ENCODE peak calls at places on chromosomes 7 and 10, in ten cellular contexts. One of them, this sample, is unnamed.

GRCh38 chr7:112510032-112510742 is 29.4 kb downstream of the LSMEM1 start:
- DNase-seq in effector memory CD4-positive, alpha-beta T cell: no peak
- DNase-seq in IMR-90: peak; percentile 80
- DNase-seq in breast epithelium: no peak
- DNase-seq in heart left ventricle: no peak
- DNase-seq in Karpas-422: no peak
- DNase-seq in fibroblast of pulmonary artery: peak; percentile 66
- DNase-seq in astrocyte of the spinal cord: peak; percentile 79
- DNase-seq in cardiac muscle cell: no peak
- DNase-seq in adrenal gland: no peak
- DNase-seq in this sample: peak; percentile 60

GRCh38 chr10:86290933-86291615 is 75.5 kb downstream of the GRID1 start:
- DNase-seq in heart left ventricle: no peak
- DNase-seq in cardiac muscle cell: no peak
- DNase-seq in IMR-90: no peak
- DNase-seq in Karpas-422: no peak
- DNase-seq in adrenal gland: no peak
- DNase-seq in astrocyte of the spinal cord: no peak
- DNase-seq in breast epithelium: peak; percentile 1
- DNase-seq in effector memory CD4-positive, alpha-beta T cell: no peak
- DNase-seq in fibroblast of pulmonary artery: no peak
- DNase-seq in this sample: no peak

GRCh38 chr7:114818501-114818900 is 103.4 kb upstream of the MDFIC start:
- DNase-seq in fibroblast of pulmonary artery: peak; percentile 52
- DNase-seq in effector memory CD4-positive, alpha-beta T cell: no peak
- DNase-seq in Karpas-422: no peak
- DNase-seq in IMR-90: peak; percentile 70
- DNase-seq in adrenal gland: no peak
- DNase-seq in cardiac muscle cell: no peak
- DNase-seq in astrocyte of the spinal cord: peak; percentile 71
- DNase-seq in heart left ventricle: no peak
- DNase-seq in breast epithelium: no peak
- DNase-seq in this sample: peak; percentile 46

GRCh38 chr10:119253433-119254174 is 46.2 kb downstream of the GRK5 start:
- DNase-seq in heart left ventricle: peak; percentile 84
- DNase-seq in Karpas-422: no peak
- DNase-seq in breast epithelium: peak; percentile 55
- DNase-seq in cardiac muscle cell: no peak
- DNase-seq in IMR-90: peak; percentile 96
- DNase-seq in adrenal gland: peak; percentile 88
- DNase-seq in effector memory CD4-positive, alpha-beta T cell: no peak
- DNase-seq in fibroblast of pulmonary artery: peak; percentile 92
- DNase-seq in astrocyte of the spinal cord: peak; percentile 97
- DNase-seq in this sample: peak; percentile 95

GRCh38 chr10:74190494-74190893 is 39.5 kb downstream of the ADK start:
- DNase-seq in breast epithelium: no peak
- DNase-seq in heart left ventricle: no peak
- DNase-seq in fibroblast of pulmonary artery: no peak
- DNase-seq in adrenal gland: no peak
- DNase-seq in Karpas-422: no peak
- DNase-seq in IMR-90: peak; percentile 4
- DNase-seq in astrocyte of the spinal cord: no peak
- DNase-seq in effector memory CD4-positive, alpha-beta T cell: no peak
- DNase-seq in cardiac muscle cell: no peak
- DNase-seq in this sample: no peak

GRCh38 chr10:110425684-110426293 is 71.9 kb upstream of the DUSP5 start:
- DNase-seq in effector memory CD4-positive, alpha-beta T cell: no peak
- DNase-seq in heart left ventricle: no peak
- DNase-seq in astrocyte of the spinal cord: peak; percentile 97
- DNase-seq in IMR-90: peak; percentile 99
- DNase-seq in adrenal gland: peak; percentile 15
- DNase-seq in breast epithelium: no peak
- DNase-seq in cardiac muscle cell: no peak
- DNase-seq in Karpas-422: peak; percentile 54
- DNase-seq in fibroblast of pulmonary artery: peak; percentile 83
- DNase-seq in this sample: peak; percentile 87

GRCh38 chr10:125694874-125695273 is 11.9 kb upstream of the TEX36 start:
- DNase-seq in cardiac muscle cell: no peak
- DNase-seq in adrenal gland: no peak
- DNase-seq in fibroblast of pulmonary artery: peak; percentile 71
- DNase-seq in astrocyte of the spinal cord: peak; percentile 40
- DNase-seq in Karpas-422: no peak
- DNase-seq in IMR-90: peak; percentile 85
- DNase-seq in heart left ventricle: no peak
- DNase-seq in breast epithelium: no peak
- DNase-seq in effector memory CD4-positive, alpha-beta T cell: no peak
- DNase-seq in this sample: peak; percentile 84

GRCh38 chr7:35988818-35989217 is 164.2 kb upstream of the EEPD1 start:
- DNase-seq in effector memory CD4-positive, alpha-beta T cell: no peak
- DNase-seq in heart left ventricle: no peak
- DNase-seq in breast epithelium: no peak
- DNase-seq in Karpas-422: no peak
- DNase-seq in astrocyte of the spinal cord: peak; percentile 5
- DNase-seq in cardiac muscle cell: peak; percentile 7
- DNase-seq in adrenal gland: no peak
- DNase-seq in fibroblast of pulmonary artery: no peak
- DNase-seq in IMR-90: no peak
- DNase-seq in this sample: no peak

GRCh38 chr10:79139124-79139835 is 70.5 kb downstream of the ZMIZ1 start:
- DNase-seq in IMR-90: peak; percentile 97
- DNase-seq in Karpas-422: no peak
- DNase-seq in breast epithelium: no peak
- DNase-seq in effector memory CD4-positive, alpha-beta T cell: no peak
- DNase-seq in fibroblast of pulmonary artery: peak; percentile 82
- DNase-seq in cardiac muscle cell: peak; percentile 93
- DNase-seq in astrocyte of the spinal cord: peak; percentile 95
- DNase-seq in heart left ventricle: peak; percentile 89
- DNase-seq in adrenal gland: no peak
- DNase-seq in this sample: peak; percentile 84

GRCh38 chr7:2893411-2893861 is 49.3 kb upstream of the GNA12 start:
- DNase-seq in adrenal gland: no peak
- DNase-seq in effector memory CD4-positive, alpha-beta T cell: no peak
- DNase-seq in Karpas-422: no peak
- DNase-seq in breast epithelium: no peak
- DNase-seq in IMR-90: no peak
- DNase-seq in heart left ventricle: no peak
- DNase-seq in fibroblast of pulmonary artery: no peak
- DNase-seq in astrocyte of the spinal cord: no peak
- DNase-seq in cardiac muscle cell: no peak
- DNase-seq in this sample: no peak
- H3K4me3 ChIP-seq in adrenal gland: no peak overlapping the region
- H3K4me3 ChIP-seq in effector memory CD4-positive, alpha-beta T cell: no peak overlapping the region
- H3K4me3 ChIP-seq in Karpas-422: no peak overlapping the region
- H3K4me3 ChIP-seq in breast epithelium: no peak overlapping the region
- H3K4me3 ChIP-seq in IMR-90: no peak overlapping the region
- H3K4me3 ChIP-seq in heart left ventricle: no peak overlapping the region
- H3K4me3 ChIP-seq in fibroblast of pulmonary artery: no peak overlapping the region
- H3K4me3 ChIP-seq in astrocyte of the spinal cord: no peak overlapping the region
- H3K4me3 ChIP-seq in cardiac muscle cell: no peak overlapping the region
- H3K4me3 ChIP-seq in this sample: no peak overlapping the region

GRCh38 chr7:155007947-155008346 is 5.0 kb upstream of the PAXIP1 start:
- DNase-seq in fibroblast of pulmonary artery: peak; percentile 15
- DNase-seq in cardiac muscle cell: peak; percentile 30
- DNase-seq in breast epithelium: no peak
- DNase-seq in heart left ventricle: no peak
- DNase-seq in Karpas-422: peak; percentile 79
- DNase-seq in adrenal gland: no peak
- DNase-seq in astrocyte of the spinal cord: no peak
- DNase-seq in IMR-90: no peak
- DNase-seq in effector memory CD4-positive, alpha-beta T cell: no peak
- DNase-seq in this sample: peak; percentile 7
- H3K4me3 ChIP-seq in fibroblast of pulmonary artery: no peak overlapping the region
- H3K4me3 ChIP-seq in cardiac muscle cell: no peak overlapping the region
- H3K4me3 ChIP-seq in breast epithelium: no peak overlapping the region
- H3K4me3 ChIP-seq in heart left ventricle: no peak overlapping the region
- H3K4me3 ChIP-seq in Karpas-422: no peak overlapping the region
- H3K4me3 ChIP-seq in adrenal gland: no peak overlapping the region
- H3K4me3 ChIP-seq in astrocyte of the spinal cord: no peak overlapping the region
- H3K4me3 ChIP-seq in IMR-90: no peak overlapping the region
- H3K4me3 ChIP-seq in effector memory CD4-positive, alpha-beta T cell: no peak overlapping the region
- H3K4me3 ChIP-seq in this sample: no peak overlapping the region

GRCh38 chr7:74289660-74290589 is 718 bp downstream of the CLIP2 start:
- DNase-seq in fibroblast of pulmonary artery: no peak
- DNase-seq in adrenal gland: peak; percentile 44
- DNase-seq in effector memory CD4-positive, alpha-beta T cell: peak; percentile 9
- DNase-seq in astrocyte of the spinal cord: no peak
- DNase-seq in heart left ventricle: no peak
- DNase-seq in IMR-90: no peak
- DNase-seq in cardiac muscle cell: no peak
- DNase-seq in Karpas-422: no peak
- DNase-seq in breast epithelium: no peak
- DNase-seq in this sample: no peak

GRCh38 chr7:74289018-74289659 is at the start of gene CLIP2:
- DNase-seq in astrocyte of the spinal cord: peak; percentile 79
- DNase-seq in breast epithelium: peak; percentile 62
- DNase-seq in fibroblast of pulmonary artery: peak; percentile 83
- DNase-seq in Karpas-422: peak; percentile 79
- DNase-seq in heart left ventricle: peak; percentile 84
- DNase-seq in cardiac muscle cell: peak; percentile 90
- DNase-seq in IMR-90: peak; percentile 77
- DNase-seq in adrenal gland: peak; percentile 81
- DNase-seq in effector memory CD4-positive, alpha-beta T cell: peak; percentile 66
- DNase-seq in this sample: peak; percentile 83

GRCh38 chr7:74286131-74286530 is 3.1 kb upstream of the CLIP2 start:
- DNase-seq in heart left ventricle: no peak
- DNase-seq in adrenal gland: no peak
- DNase-seq in Karpas-422: no peak
- DNase-seq in cardiac muscle cell: no peak
- DNase-seq in fibroblast of pulmonary artery: no peak
- DNase-seq in breast epithelium: no peak
- DNase-seq in IMR-90: no peak
- DNase-seq in effector memory CD4-positive, alpha-beta T cell: no peak
- DNase-seq in astrocyte of the spinal cord: no peak
- DNase-seq in this sample: no peak

GRCh38 chr7:74287303-74288033 is 1.7 kb upstream of the CLIP2 start:
- DNase-seq in breast epithelium: no peak
- DNase-seq in cardiac muscle cell: no peak
- DNase-seq in IMR-90: no peak
- DNase-seq in adrenal gland: no peak
- DNase-seq in astrocyte of the spinal cord: no peak
- DNase-seq in Karpas-422: no peak
- DNase-seq in fibroblast of pulmonary artery: no peak
- DNase-seq in heart left ventricle: no peak
- DNase-seq in effector memory CD4-positive, alpha-beta T cell: no peak
- DNase-seq in this sample: no peak

DNA sequence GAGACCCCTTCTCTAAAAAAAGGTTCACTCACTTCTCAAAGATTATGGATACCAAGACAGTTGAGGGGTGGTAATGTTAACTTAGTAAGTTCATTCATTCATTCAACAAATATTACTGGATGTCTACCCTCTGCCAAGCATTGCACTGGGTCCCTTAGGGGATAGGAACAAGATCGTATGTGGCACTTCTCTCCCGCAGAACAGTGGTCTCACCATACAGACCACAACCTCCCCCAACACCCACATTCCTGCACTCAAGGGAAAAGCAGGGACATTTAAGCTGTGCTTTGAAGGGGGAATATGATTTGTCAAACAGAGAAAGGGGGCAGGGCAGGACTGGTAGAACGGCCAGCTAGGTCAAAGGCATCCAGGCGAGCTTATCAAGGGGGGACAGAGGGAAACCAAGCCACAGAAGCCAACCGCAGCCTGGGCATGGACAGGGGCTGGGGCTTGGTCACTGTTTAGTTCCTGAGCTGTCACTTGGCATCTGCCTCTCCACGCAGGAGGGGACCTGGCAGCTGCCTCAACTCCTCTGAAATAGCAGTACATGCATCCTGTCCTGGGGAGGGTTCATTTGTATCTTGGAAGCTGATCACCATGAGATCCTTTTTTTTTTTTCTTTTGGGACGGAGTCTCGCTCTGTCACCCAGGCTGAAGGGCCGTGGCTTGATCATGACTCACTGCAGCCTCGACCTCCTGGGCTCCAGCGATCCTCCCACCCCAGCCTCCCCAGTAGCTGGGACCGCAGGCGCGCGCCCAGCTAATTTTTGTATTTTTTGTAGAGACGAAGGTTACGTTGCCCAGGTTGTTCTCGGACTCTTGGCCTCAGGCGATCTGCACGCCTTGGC is 949 bp upstream of the CLIP2 start:
- DNase-seq in cardiac muscle cell: no peak
- DNase-seq in adrenal gland: no peak
- DNase-seq in heart left ventricle: no peak
- DNase-seq in Karpas-422: no peak
- DNase-seq in fibroblast of pulmonary artery: peak; percentile 32
- DNase-seq in IMR-90: no peak
- DNase-seq in effector memory CD4-positive, alpha-beta T cell: no peak
- DNase-seq in breast epithelium: no peak
- DNase-seq in astrocyte of the spinal cord: peak; percentile 13
- DNase-seq in this sample: peak; percentile 56
- H3K4me3 ChIP-seq in cardiac muscle cell: no peak overlapping the region
- H3K4me3 ChIP-seq in adrenal gland: peak overlapping the region; percentile 26
- H3K4me3 ChIP-seq in heart left ventricle: peak overlapping the region; percentile 87
- H3K4me3 ChIP-seq in Karpas-422: no peak overlapping the region
- H3K4me3 ChIP-seq in fibroblast of pulmonary artery: peak overlapping the region; percentile 49
- H3K4me3 ChIP-seq in IMR-90: no peak overlapping the region
- H3K4me3 ChIP-seq in effector memory CD4-positive, alpha-beta T cell: peak overlapping the region; percentile 67
- H3K4me3 ChIP-seq in breast epithelium: no peak overlapping the region
- H3K4me3 ChIP-seq in astrocyte of the spinal cord: no peak overlapping the region
- H3K4me3 ChIP-seq in this sample: no peak overlapping the region

GRCh38 chr10:6721964-6722615 is 142.0 kb upstream of the PRKCQ start:
- DNase-seq in heart left ventricle: no peak
- DNase-seq in adrenal gland: no peak
- DNase-seq in astrocyte of the spinal cord: peak; percentile 92
- DNase-seq in breast epithelium: peak; percentile 32
- DNase-seq in effector memory CD4-positive, alpha-beta T cell: no peak
- DNase-seq in cardiac muscle cell: no peak
- DNase-seq in IMR-90: peak; percentile 99
- DNase-seq in Karpas-422: no peak
- DNase-seq in fibroblast of pulmonary artery: peak; percentile 95
- DNase-seq in this sample: peak; percentile 94

GRCh38 chr10:6721480-6721879 is 141.4 kb upstream of the PRKCQ start:
- DNase-seq in adrenal gland: peak; percentile 23
- DNase-seq in heart left ventricle: peak; percentile 58
- DNase-seq in effector memory CD4-positive, alpha-beta T cell: no peak
- DNase-seq in astrocyte of the spinal cord: peak; percentile 92
- DNase-seq in cardiac muscle cell: no peak
- DNase-seq in IMR-90: peak; percentile 99
- DNase-seq in breast epithelium: no peak
- DNase-seq in Karpas-422: no peak
- DNase-seq in fibroblast of pulmonary artery: peak; percentile 98
- DNase-seq in this sample: peak; percentile 98

GRCh38 chr10:6726924-6727323 is 146.8 kb upstream of the PRKCQ start:
- DNase-seq in astrocyte of the spinal cord: no peak
- DNase-seq in fibroblast of pulmonary artery: no peak
- DNase-seq in cardiac muscle cell: no peak
- DNase-seq in breast epithelium: no peak
- DNase-seq in Karpas-422: no peak
- DNase-seq in effector memory CD4-positive, alpha-beta T cell: no peak
- DNase-seq in adrenal gland: no peak
- DNase-seq in heart left ventricle: no peak
- DNase-seq in IMR-90: no peak
- DNase-seq in this sample: no peak

DNA sequence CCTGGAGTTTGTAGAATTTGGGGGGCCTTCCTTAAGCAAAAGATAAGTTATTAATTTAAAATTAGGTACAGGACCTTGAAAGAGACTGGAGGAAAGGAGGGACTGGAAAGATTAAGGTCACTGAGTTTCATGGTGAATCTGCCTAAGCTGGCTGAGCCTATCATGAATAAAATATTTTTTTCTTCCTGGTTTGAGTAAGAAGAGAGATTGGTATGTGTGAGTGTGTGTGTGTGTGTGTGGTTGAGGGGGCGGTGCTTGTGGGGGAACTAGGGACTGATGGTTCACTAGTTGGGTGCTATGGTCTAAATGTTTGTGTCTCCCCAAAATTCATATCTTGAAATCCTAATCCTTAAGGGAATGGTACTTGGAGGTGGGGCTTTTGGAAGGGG is 142.5 kb upstream of the PRKCQ start:
- DNase-seq in heart left ventricle: no peak
- DNase-seq in adrenal gland: no peak
- DNase-seq in breast epithelium: no peak
- DNase-seq in effector memory CD4-positive, alpha-beta T cell: no peak
- DNase-seq in IMR-90: peak; percentile 62
- DNase-seq in fibroblast of pulmonary artery: peak; percentile 59
- DNase-seq in astrocyte of the spinal cord: no peak
- DNase-seq in Karpas-422: no peak
- DNase-seq in cardiac muscle cell: no peak
- DNase-seq in this sample: peak; percentile 35
- H3K4me3 ChIP-seq in heart left ventricle: no peak overlapping the region
- H3K4me3 ChIP-seq in adrenal gland: no peak overlapping the region
- H3K4me3 ChIP-seq in breast epithelium: no peak overlapping the region
- H3K4me3 ChIP-seq in effector memory CD4-positive, alpha-beta T cell: no peak overlapping the region
- H3K4me3 ChIP-seq in IMR-90: no peak overlapping the region
- H3K4me3 ChIP-seq in fibroblast of pulmonary artery: peak overlapping the region; percentile 9
- H3K4me3 ChIP-seq in astrocyte of the spinal cord: no peak overlapping the region
- H3K4me3 ChIP-seq in Karpas-422: no peak overlapping the region
- H3K4me3 ChIP-seq in cardiac muscle cell: no peak overlapping the region
- H3K4me3 ChIP-seq in this sample: no peak overlapping the region